ENCODE peak calls at places on chromosomes 3 and 15, in eight cellular contexts. Z, Y, X, T, O, S, C and H are unnamed samples.

GRCh38 chr3:100900671-100901070 is 92.5 kb downstream of the ABI3BP start:
- DNase-seq in O (no peak), X (peak; percentile 75), Y (no peak), S (no peak), Z (no peak), C (no peak), T (no peak), H (no peak)

GRCh38 chr3:42097166-42097946 is 6.2 kb downstream of the TRAK1 start:
- DNase-seq in T (no peak), Z (no peak), C (peak; percentile 94), Y (no peak), O (no peak), S (no peak), X (peak; percentile 55), H (no peak)

GRCh38 chr3:171831936-171832335 is 11.2 kb upstream of the TMEM212 start:
- DNase-seq in S (no peak), Y (no peak), X (no peak), T (no peak), Z (no peak), C (no peak), O (no peak), H (no peak)

GRCh38 chr15:48963524-48964113 is at the start of gene SHC4:
- DNase-seq in X (peak; percentile 89), Z (no peak), Y (peak; percentile 87), S (peak; percentile 53), T (no peak), O (peak; percentile 29), C (peak; percentile 73), H (peak; percentile 69)

GRCh38 chr3:161548301-161548700 is 51.7 kb downstream of the OTOL1 start:
- DNase-seq in Y (no peak), X (no peak), Z (no peak), T (no peak), C (no peak), S (no peak), O (no peak), H (no peak)

GRCh38 chr15:98948456-98948855 is 59.1 kb downstream of the PGPEP1L start:
- DNase-seq in S (no peak), Y (no peak), Z (no peak), X (no peak), T (no peak), O (no peak), C (no peak), H (no peak)

GRCh38 chr15:41424809-41425208 is 7.9 kb downstream of the RTF1 start:
- DNase-seq in O (no peak), S (no peak), Z (no peak), T (no peak), C (no peak), Y (peak; percentile 14), X (no peak), H (no peak)

GRCh38 chr15:68597581-68597980 is 18.8 kb downstream of the CORO2B start:
- DNase-seq in Z (no peak), O (no peak), C (no peak), T (no peak), Y (no peak), S (no peak), X (no peak), H (no peak)

GRCh38 chr3:56748663-56749231 is 53.0 kb downstream of the ARHGEF3 start:
- DNase-seq in X (no peak), C (no peak), S (no peak), O (peak; percentile 20), Y (no peak), T (no peak), Z (no peak), H (no peak)

DNA sequence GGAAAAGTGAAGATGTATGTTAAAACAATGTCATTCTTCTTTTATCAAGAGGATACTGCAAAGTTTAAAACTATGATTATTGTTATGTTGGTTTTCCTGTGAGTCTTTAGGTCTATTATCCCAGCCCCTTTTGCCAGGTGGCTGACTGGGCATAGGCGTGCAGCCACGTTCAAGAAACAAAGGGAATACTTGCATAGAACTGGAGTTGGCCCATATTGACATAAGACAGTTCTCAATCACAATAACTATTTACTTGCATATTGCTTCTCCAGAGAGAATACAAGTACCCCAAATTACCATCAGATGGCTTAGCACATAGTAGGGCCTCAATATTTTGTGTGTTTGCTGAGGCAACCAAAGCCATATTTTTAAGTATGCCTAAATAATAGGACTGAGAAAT is 65.1 kb downstream of the RBMS3 start:
- DNase-seq in T (no peak), O (no peak), X (no peak), S (no peak), Z (no peak), C (no peak), Y (no peak), H (no peak)
- H3K4me3 ChIP-seq in T (no peak overlapping the region), O (no peak overlapping the region), X (no peak overlapping the region), S (no peak overlapping the region), Z (no peak overlapping the region), C (no peak overlapping the region), Y (no peak overlapping the region), H (no peak overlapping the region)

GRCh38 chr15:67120839-67121540 is 55.6 kb downstream of the SMAD3 start:
- DNase-seq in S (peak; percentile 85), O (peak; percentile 73), X (peak; percentile 98), Z (no peak), C (peak; percentile 88), Y (peak; percentile 96), T (no peak), H (no peak)
- TF ChIP-seq CTCF in S (no peak), O (no peak), X (no peak), Z (no peak), C (no peak), Y (no peak), T (no peak), H (no peak)

GRCh38 chr3:58334013-58334321 is 1.3 kb downstream of the PXK start:
- DNase-seq in X (no peak), T (no peak), O (no peak), Y (no peak), C (no peak), Z (no peak), S (no peak), H (no peak)

GRCh38 chr3:58337190-58337589 is 4.5 kb downstream of the PXK start:
- DNase-seq in C (no peak), S (no peak), T (no peak), Z (no peak), O (no peak), Y (no peak), X (no peak), H (no peak)

GRCh38 chr3:58333206-58334012 is 717 bp downstream of the PXK start:
- DNase-seq in S (no peak), T (no peak), O (peak; percentile 36), X (peak; percentile 46), C (no peak), Y (peak; percentile 72), Z (no peak), H (no peak)

GRCh38 chr3:58336135-58336882 is 3.6 kb downstream of the PXK start:
- DNase-seq in S (no peak), C (peak; percentile 79), Y (no peak), T (peak; percentile 28), O (no peak), Z (no peak), X (no peak), H (peak; percentile 81)

DNA sequence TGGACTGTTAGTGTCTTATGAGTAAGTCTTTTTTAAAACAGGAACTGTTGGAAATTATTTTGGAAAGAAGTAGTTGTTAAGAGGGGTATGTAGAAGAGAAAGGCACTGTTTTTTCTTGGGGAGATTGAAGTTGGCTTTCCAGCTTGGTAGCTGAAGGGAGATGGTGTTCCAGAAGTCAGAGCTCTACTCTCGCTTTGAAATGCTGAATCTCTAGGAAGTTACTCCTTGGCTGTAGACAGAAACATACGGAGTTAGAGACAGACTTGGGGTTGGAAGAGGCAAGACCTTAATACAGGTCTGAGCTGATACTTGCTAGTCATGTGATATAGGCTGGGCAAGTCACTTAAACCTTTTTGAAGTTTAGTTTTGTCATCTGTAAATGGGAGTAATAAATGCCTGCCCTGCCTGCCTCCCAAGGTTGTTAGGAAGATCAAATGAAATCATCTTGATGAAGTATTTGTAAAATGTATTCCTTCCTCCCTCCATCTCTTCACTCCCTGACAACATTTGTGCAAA is 2.8 kb downstream of the PXK start:
- DNase-seq in Z (no peak), O (no peak), T (no peak), S (no peak), X (no peak), C (no peak), Y (no peak), H (no peak)
- H3K4me3 ChIP-seq in Z (no peak overlapping the region), O (no peak overlapping the region), T (no peak overlapping the region), S (no peak overlapping the region), X (no peak overlapping the region), C (peak overlapping the region; percentile 22), Y (peak overlapping the region; percentile 2), H (peak overlapping the region; percentile 69)

DNA sequence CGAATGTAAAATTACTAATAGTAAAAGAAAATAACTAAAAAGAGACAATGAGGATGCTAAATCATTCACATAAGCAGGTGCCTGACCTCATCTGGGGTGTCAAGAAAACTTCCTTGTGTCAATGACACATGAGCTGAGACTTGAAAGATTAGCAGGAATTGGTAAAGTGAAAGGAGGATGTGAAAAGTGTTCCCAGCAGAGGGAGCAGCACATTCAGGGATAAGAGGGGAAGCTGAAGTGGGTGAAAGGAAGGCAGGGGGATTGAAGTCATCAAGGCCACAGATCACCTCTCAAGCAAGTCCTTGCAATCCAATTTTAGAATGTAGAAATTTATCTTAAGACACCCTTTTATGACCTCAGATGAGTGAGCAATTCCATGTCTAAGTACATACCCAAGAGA is 60.2 kb upstream of the ACP3 start:
- DNase-seq in C (peak; percentile 46), T (no peak), S (no peak), Z (peak; percentile 38), X (peak; percentile 44), O (peak; percentile 12), Y (no peak), H (peak; percentile 26)
- TF ChIP-seq CTCF in C (peak; percentile 42), T (peak; percentile 61), S (no peak), Z (peak; percentile 76), X (peak; percentile 21), O (no peak), Y (no peak), H (peak; percentile 49)